ENCODE peak calls at places on chromosomes 16 and 17, in eight cellular contexts. D is suprapubic skin, J is lower leg skin, E is tibial artery, A is mammary epithelial cell, H is HFF-Myc, G is endodermal cell, I is Calu3. C is an unnamed sample.

GRCh38 chr17:8477653-8478441 is 42.2 kb downstream of the NDEL1 start:
- DNase-seq in D (no peak), J (peak), E (no peak), A (no peak), H (no peak), G (peak), I (no peak), C (no peak)

GRCh38 chr16:67180166-67180565 is 3.6 kb downstream of the MATCAP1 start:
- DNase-seq in D (no peak), J (no peak), E (no peak), A (no peak), H (no peak), G (no peak), I (no peak), C (no peak)

GRCh38 chr16:64615647-64616280 is 506.1 kb downstream of the CDH11 start:
- DNase-seq in D (no peak), J (no peak), E (no peak), A (no peak), H (peak), G (peak), I (no peak), C (no peak)

GRCh38 chr16:85310868-85311585 is 198.8 kb upstream of the CIBAR2 start:
- DNase-seq in D (no peak), J (no peak), E (no peak), A (no peak), H (no peak), G (peak), I (no peak), C (no peak)

GRCh38 chr17:18986541-18987229 is 17.9 kb downstream of the FAM83G start:
- DNase-seq in D (no peak), J (no peak), E (no peak), A (no peak), H (no peak), G (no peak), I (no peak), C (no peak)

GRCh38 chr17:50564916-50565315 is 4.4 kb downstream of the CACNA1G start:
- DNase-seq in D (peak), J (peak), E (peak), A (peak), H (peak), G (no peak), I (no peak), C (peak)

GRCh38 chr17:38628441-38628840 is 22.7 kb upstream of the SRCIN1 start:
- DNase-seq in D (peak), J (peak), E (no peak), A (peak), H (peak), G (peak), I (peak), C (peak)

GRCh38 chr16:3444032-3444388 is 530 bp downstream of the NAA60 start:
- DNase-seq in D (no peak), J (no peak), E (no peak), A (peak), H (no peak), G (peak), I (peak), C (peak)

GRCh38 chr16:11484691-11485258 is 101.9 kb downstream of the LITAF start:
- DNase-seq in D (no peak), J (no peak), E (no peak), A (no peak), H (no peak), G (no peak), I (no peak), C (no peak)

GRCh38 chr17:16919663-16920627 is 52.0 kb downstream of the TNFRSF13B start:
- DNase-seq in D (peak), J (peak), E (peak), A (no peak), H (no peak), G (peak), I (no peak), C (no peak)

GRCh38 chr16:3198334-3199072 is 10.5 kb downstream of the OR1F1 start:
- DNase-seq in D (no peak), J (no peak), E (no peak), A (no peak), H (no peak), G (no peak), I (no peak), C (no peak)

GRCh38 chr16:23158114-23158513 is 8.9 kb upstream of the USP31 start:
- DNase-seq in D (no peak), J (no peak), E (no peak), A (no peak), H (no peak), G (no peak), I (no peak), C (no peak)

GRCh38 chr16:23401142-23401541 is 51.8 kb downstream of the COG7 start:
- DNase-seq in D (no peak), J (no peak), E (no peak), A (no peak), H (no peak), G (no peak), I (no peak), C (no peak)

GRCh38 chr16:68272501-68273209 is 8.3 kb downstream of the SLC7A6 start:
- DNase-seq in D (no peak), J (no peak), E (no peak), A (no peak), H (no peak), G (peak), I (no peak), C (no peak)

GRCh38 chr16:5820472-5820871 is 722.9 kb upstream of the EEF2KMT start:
- DNase-seq in D (no peak), J (no peak), E (no peak), A (no peak), H (no peak), G (no peak), I (no peak), C (no peak)

GRCh38 chr17:4161179-4161559 is 18.2 kb downstream of the CYB5D2 start:
- DNase-seq in D (no peak), J (no peak), E (no peak), A (peak), H (peak), G (peak), I (peak), C (peak)

GRCh38 chr17:3981455-3981854 is 17.2 kb upstream of the ATP2A3 start:
- DNase-seq in D (no peak), J (no peak), E (no peak), A (no peak), H (no peak), G (peak), I (no peak), C (no peak)

GRCh38 chr17:68460715-68461114 is 3.4 kb upstream of the WIPI1 start:
- DNase-seq in D (no peak), J (no peak), E (no peak), A (no peak), H (no peak), G (no peak), I (no peak), C (no peak)

GRCh38 chr17:57636985-57637667 is 108.0 kb downstream of the CCDC182 start:
- DNase-seq in D (no peak), J (no peak), E (no peak), A (peak), H (no peak), G (no peak), I (no peak), C (no peak)

GRCh38 chr17:40351185-40352043 is 13.1 kb downstream of the GJD3 start:
- DNase-seq in D (no peak), J (no peak), E (no peak), A (no peak), H (no peak), G (peak), I (no peak), C (no peak)

GRCh38 chr17:51056813-51057510 is 63.7 kb downstream of the SPAG9 start:
- DNase-seq in D (no peak), J (no peak), E (no peak), A (peak), H (peak), G (peak), I (peak), C (peak)

GRCh38 chr16:57262841-57263584 is 18.0 kb downstream of the ARL2BP start:
- DNase-seq in D (peak), J (no peak), E (no peak), A (peak), H (no peak), G (no peak), I (no peak), C (no peak)

DNA sequence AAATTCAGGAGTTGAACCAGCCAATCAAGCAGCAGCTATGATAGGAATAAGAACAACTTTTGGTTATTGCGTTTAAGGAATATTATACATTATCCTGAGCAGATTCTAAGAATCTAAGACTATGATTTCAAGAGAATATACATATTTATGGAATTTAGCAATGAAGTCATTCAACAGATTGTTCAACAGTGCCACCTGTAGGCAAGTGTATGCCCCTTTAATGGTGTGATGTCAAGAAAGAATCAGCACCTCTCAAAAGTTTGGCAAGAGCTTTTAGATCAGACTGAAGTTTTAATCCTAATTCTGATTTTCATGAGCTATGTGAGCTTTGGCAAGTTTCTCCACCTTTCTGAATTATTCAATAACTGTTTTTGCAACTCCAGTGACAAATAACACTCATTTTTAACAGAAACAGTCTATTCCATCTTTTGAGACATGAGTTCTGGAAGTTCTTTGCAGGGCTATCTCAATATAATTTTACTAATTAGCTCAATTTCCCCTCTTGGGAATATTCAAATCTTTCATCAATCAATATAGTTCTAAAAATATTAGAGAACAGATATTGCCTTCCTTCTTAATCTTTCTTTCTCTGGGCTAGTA is 474.3 kb upstream of the TOM1L1 start:
- DNase-seq in D (no peak), J (no peak), E (no peak), A (peak), H (no peak), G (peak), I (no peak), C (peak)
- TF ChIP-seq CTCF in D (peak), J (no peak), E (no peak), A (peak), H (no peak), G (peak), I (no peak), C (peak)

GRCh38 chr16:78227855-78228254 is 128.4 kb downstream of the WWOX start:
- DNase-seq in D (no peak), J (no peak), E (no peak), A (no peak), H (no peak), G (peak), I (peak), C (peak)
- TF ChIP-seq CTCF in D (no peak), J (no peak), E (peak), A (no peak), H (no peak), G (peak), I (peak), C (peak)

DNA sequence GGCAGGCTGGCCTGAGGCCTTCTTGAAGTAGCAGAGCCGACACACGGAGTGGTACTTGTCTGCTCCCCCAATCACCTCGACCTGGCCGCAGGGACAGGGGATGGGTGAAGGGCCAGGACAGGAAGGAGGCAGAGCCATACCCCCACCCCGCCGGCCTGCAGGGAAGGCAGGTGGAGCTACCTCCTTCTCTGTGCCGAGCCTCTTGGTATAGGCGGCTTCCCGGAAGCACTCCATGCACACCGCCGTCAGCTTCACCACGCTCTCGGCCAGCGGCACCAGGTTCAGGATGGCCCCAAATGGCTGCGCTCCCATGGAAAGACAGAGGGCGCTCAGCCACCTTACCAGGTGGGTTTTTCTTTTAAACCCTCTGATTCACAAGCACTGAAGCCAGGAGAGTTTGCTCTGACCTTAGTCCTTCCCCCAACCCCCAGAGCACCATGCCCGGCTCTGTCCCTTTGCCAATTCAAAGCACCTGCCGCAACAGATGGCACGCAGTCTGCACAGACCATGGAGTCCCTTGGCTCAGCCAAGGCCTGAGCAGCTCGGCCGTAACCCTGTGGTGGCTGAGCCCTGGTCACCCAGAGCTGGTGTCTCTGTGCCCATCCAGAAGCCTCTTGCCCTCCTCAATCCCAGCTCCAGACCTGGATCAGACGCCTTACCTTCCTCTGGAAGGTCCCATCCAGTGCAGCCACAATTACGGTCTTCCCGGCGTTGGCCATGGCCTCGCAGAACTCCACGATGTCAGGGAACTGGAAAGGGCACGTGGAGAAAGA is 6.7 kb downstream of the SYNGR2 start:
- DNase-seq in D (no peak), J (no peak), E (no peak), A (no peak), H (no peak), G (peak), I (no peak), C (no peak)
- TF ChIP-seq CTCF in D (no peak), J (no peak), E (no peak), A (no peak), H (no peak), G (peak), I (no peak), C (no peak)

DNA sequence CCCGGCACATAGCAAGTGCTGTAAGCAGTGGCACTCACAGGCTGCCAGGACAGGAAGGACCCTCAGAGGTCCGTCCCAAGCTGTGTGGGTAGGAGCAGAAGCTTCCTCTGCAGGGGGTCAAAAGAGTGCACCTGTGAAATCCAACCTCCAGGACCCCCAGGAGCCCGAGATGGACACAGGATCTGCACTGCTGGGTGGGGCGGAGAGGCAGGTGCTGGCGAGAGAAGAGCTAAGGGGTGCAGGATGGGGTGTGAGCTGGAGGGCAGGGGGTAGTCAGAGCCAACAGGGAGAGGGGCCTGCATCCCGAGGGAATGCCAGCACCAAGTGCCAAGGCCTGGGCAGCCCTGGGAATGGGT is 650 bp upstream of the AANAT start:
- DNase-seq in D (no peak), J (peak), E (no peak), A (no peak), H (no peak), G (no peak), I (no peak), C (no peak)
- TF ChIP-seq CTCF in D (no peak), J (no peak), E (no peak), A (no peak), H (no peak), G (no peak), I (no peak), C (no peak)

GRCh38 chr16:58651965-58652348 is 22.3 kb upstream of the CNOT1 start:
- DNase-seq in D (no peak), J (no peak), E (no peak), A (peak), H (no peak), G (no peak), I (no peak), C (no peak)

GRCh38 chr16:58655215-58655596 is 25.6 kb upstream of the CNOT1 start:
- DNase-seq in D (no peak), J (no peak), E (no peak), A (no peak), H (no peak), G (no peak), I (no peak), C (no peak)

GRCh38 chr16:58654456-58655214 is 25.0 kb upstream of the CNOT1 start:
- DNase-seq in D (no peak), J (no peak), E (no peak), A (no peak), H (no peak), G (no peak), I (no peak), C (no peak)

GRCh38 chr16:58649707-58650106 is 20.1 kb upstream of the CNOT1 start:
- DNase-seq in D (no peak), J (no peak), E (no peak), A (no peak), H (no peak), G (no peak), I (no peak), C (no peak)

DNA sequence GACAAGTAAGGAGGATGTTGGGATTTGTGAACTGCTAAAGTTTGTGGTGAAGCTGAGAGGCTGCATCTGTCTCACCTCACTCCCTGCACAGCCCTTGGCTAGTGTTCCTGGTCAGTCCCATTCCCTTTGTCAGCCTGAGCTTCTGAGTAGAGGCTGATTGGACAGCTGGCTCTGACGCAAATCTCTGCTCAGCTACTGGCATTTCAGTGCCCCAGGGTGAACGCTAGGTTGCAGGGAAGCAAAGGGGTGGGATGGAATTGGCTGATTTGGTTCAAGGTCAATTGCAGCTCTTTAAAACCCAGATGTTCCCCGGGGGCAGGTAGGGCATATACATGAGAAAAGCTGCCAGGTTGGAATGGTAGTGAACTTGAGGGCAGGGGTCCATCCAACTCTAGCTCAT is 23.1 kb upstream of the CNOT1 start:
- DNase-seq in D (no peak), J (no peak), E (no peak), A (no peak), H (no peak), G (peak), I (no peak), C (no peak)
- TF ChIP-seq CTCF in D (no peak), J (no peak), E (no peak), A (no peak), H (no peak), G (peak), I (no peak), C (no peak)

GRCh38 chr16:27374794-27375499 is 27.0 kb upstream of the IL21R start:
- DNase-seq in D (peak), J (peak), E (peak), A (peak), H (peak), G (peak), I (peak), C (peak)
- TF ChIP-seq CTCF in D (peak), J (no peak), E (peak), A (peak), H (peak), G (peak), I (peak), C (peak)

DNA sequence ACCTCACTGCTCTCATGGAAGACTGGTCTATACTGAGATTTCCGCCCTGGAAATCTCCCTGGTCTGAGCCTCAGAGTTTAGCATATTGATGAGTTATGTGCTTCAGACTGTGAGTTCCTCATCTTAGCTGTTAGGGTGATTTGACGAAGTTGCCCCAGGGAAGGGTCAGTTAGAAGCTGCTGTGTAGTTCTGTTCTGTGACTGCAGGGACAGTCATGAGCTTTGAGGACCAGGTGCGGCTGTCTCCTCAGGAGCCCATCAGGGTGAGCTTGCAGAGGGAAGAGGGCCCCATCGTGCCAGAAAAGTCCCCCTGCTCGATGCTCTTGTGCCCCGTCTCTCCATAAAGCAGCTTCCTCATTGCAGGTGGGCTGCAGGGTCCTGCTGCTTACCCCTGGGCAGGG is 28.3 kb upstream of the IL17C start:
- DNase-seq in D (no peak), J (no peak), E (no peak), A (no peak), H (no peak), G (peak), I (no peak), C (no peak)
- TF ChIP-seq CTCF in D (no peak), J (no peak), E (no peak), A (no peak), H (peak), G (peak), I (peak), C (peak)

DNA sequence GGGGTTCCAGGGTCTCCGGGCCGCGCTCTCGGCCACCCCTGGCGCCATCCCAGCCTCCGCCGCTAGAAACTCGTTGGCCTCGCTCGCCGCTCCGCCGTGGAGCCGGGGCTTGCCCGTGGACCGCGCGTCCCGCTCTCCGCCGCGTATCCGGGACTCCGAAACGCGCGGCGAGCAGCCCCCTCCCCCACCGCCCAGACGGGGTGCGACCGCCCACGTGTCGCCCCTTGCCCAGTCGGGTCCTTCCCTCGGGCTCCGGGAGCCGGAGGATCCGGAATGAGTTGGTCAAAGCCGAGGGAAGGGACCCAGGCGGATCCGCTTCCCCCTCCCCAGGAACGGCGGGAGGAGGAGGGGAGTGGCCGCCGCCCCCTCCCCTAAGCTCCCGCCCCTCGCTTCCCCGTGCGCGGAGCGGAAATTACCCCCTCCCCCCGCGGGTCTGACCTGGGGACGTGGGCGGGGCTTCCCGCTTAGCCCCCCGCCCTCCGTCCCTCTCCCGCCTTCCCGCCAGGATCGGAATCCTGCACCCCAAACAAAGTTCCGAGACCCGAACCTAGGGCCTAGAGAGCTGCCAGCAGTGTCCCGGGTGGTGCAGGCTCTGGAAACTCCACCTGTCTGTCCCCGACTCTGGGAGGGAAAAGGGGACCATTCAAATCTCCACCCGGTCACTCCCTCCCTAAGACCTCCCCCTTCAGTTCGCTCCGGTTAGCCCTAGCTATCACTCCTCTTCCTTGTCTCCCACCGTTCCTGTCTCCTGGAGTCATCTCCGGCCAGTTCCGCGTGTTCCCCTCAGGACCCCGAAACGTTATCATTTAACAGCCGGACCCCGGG is 1.1 kb upstream of the IGF2BP1 start:
- DNase-seq in D (peak), J (peak), E (no peak), A (no peak), H (no peak), G (peak), I (no peak), C (peak)
- TF ChIP-seq CTCF in D (no peak), J (no peak), E (no peak), A (no peak), H (no peak), G (no peak), I (no peak), C (no peak)

C was measured in NB4.